ENCODE peak calls at places on chromosomes 16 and 17, in six cellular contexts. One of them, this sample, is unnamed.

GRCh38 chr17:41377546-41377945 is 4.6 kb downstream of the KRT34 start:
- DNase-seq in CD8-positive, alpha-beta T cell: no peak
- DNase-seq in esophagus muscularis mucosa: no peak
- DNase-seq in AG10803: peak; percentile 35
- DNase-seq in SK-N-SH: no peak
- DNase-seq in colonic mucosa: no peak
- DNase-seq in this sample: peak; percentile 33

GRCh38 chr17:50909765-50910661 is 43.9 kb upstream of the TOB1 start:
- DNase-seq in CD8-positive, alpha-beta T cell: peak; percentile 94
- DNase-seq in esophagus muscularis mucosa: no peak
- DNase-seq in AG10803: no peak
- DNase-seq in SK-N-SH: no peak
- DNase-seq in colonic mucosa: no peak
- DNase-seq in this sample: no peak

GRCh38 chr16:67528870-67529638 is 425 bp downstream of the RIPOR1 start:
- DNase-seq in CD8-positive, alpha-beta T cell: no peak
- DNase-seq in esophagus muscularis mucosa: no peak
- DNase-seq in AG10803: peak; percentile 43
- DNase-seq in SK-N-SH: peak; percentile 83
- DNase-seq in colonic mucosa: peak; percentile 50
- DNase-seq in this sample: peak; percentile 74

GRCh38 chr17:76737676-76738467 is at the start of gene MFSD11:
- DNase-seq in CD8-positive, alpha-beta T cell: peak; percentile 92
- DNase-seq in esophagus muscularis mucosa: peak; percentile 96
- DNase-seq in AG10803: peak; percentile 94
- DNase-seq in SK-N-SH: peak; percentile 98
- DNase-seq in colonic mucosa: peak; percentile 91
- DNase-seq in this sample: peak; percentile 98

GRCh38 chr17:4948997-4949320 is 629 bp upstream of the PFN1 start:
- DNase-seq in CD8-positive, alpha-beta T cell: peak; percentile 73
- DNase-seq in esophagus muscularis mucosa: peak; percentile 93
- DNase-seq in AG10803: peak; percentile 89
- DNase-seq in SK-N-SH: peak; percentile 95
- DNase-seq in colonic mucosa: peak; percentile 83
- DNase-seq in this sample: peak; percentile 98

GRCh38 chr16:15950167-15950854 is 895 bp downstream of the ABCC1 start:
- DNase-seq in CD8-positive, alpha-beta T cell: peak; percentile 63
- DNase-seq in esophagus muscularis mucosa: no peak
- DNase-seq in AG10803: peak; percentile 63
- DNase-seq in SK-N-SH: peak; percentile 68
- DNase-seq in colonic mucosa: peak; percentile 40
- DNase-seq in this sample: peak; percentile 63

GRCh38 chr16:68732068-68732680 is 4.9 kb upstream of the CDH1 start:
- DNase-seq in CD8-positive, alpha-beta T cell: no peak
- DNase-seq in esophagus muscularis mucosa: no peak
- DNase-seq in AG10803: no peak
- DNase-seq in SK-N-SH: peak; percentile 61
- DNase-seq in colonic mucosa: peak; percentile 95
- DNase-seq in this sample: no peak

GRCh38 chr16:22210854-22211253 is 4.8 kb downstream of the EEF2K start:
- DNase-seq in CD8-positive, alpha-beta T cell: no peak
- DNase-seq in esophagus muscularis mucosa: no peak
- DNase-seq in AG10803: no peak
- DNase-seq in SK-N-SH: no peak
- DNase-seq in colonic mucosa: no peak
- DNase-seq in this sample: no peak

GRCh38 chr16:5498562-5498961 is 401.0 kb upstream of the EEF2KMT start:
- DNase-seq in CD8-positive, alpha-beta T cell: no peak
- DNase-seq in esophagus muscularis mucosa: no peak
- DNase-seq in AG10803: no peak
- DNase-seq in SK-N-SH: peak; percentile 34
- DNase-seq in colonic mucosa: no peak
- DNase-seq in this sample: no peak

GRCh38 chr17:17119533-17119932 is 77.3 kb downstream of the MPRIP start:
- DNase-seq in CD8-positive, alpha-beta T cell: peak; percentile 84
- DNase-seq in esophagus muscularis mucosa: no peak
- DNase-seq in AG10803: peak; percentile 50
- DNase-seq in SK-N-SH: no peak
- DNase-seq in colonic mucosa: peak; percentile 70
- DNase-seq in this sample: peak; percentile 74

GRCh38 chr17:18371455-18371854 is 6.1 kb upstream of the EVPLL start:
- DNase-seq in CD8-positive, alpha-beta T cell: no peak
- DNase-seq in esophagus muscularis mucosa: no peak
- DNase-seq in AG10803: no peak
- DNase-seq in SK-N-SH: no peak
- DNase-seq in colonic mucosa: no peak
- DNase-seq in this sample: no peak

GRCh38 chr16:48235058-48235555 is 9.0 kb upstream of the LONP2 start:
- DNase-seq in CD8-positive, alpha-beta T cell: no peak
- DNase-seq in esophagus muscularis mucosa: no peak
- DNase-seq in AG10803: no peak
- DNase-seq in SK-N-SH: no peak
- DNase-seq in colonic mucosa: no peak
- DNase-seq in this sample: no peak

GRCh38 chr16:76194621-76195015 is 82.6 kb upstream of the CNTNAP4 start:
- DNase-seq in CD8-positive, alpha-beta T cell: no peak
- DNase-seq in esophagus muscularis mucosa: no peak
- DNase-seq in AG10803: no peak
- DNase-seq in SK-N-SH: no peak
- DNase-seq in colonic mucosa: no peak
- DNase-seq in this sample: no peak

GRCh38 chr16:68961778-68962402 is 118.6 kb downstream of the TANGO6 start:
- DNase-seq in CD8-positive, alpha-beta T cell: no peak
- DNase-seq in esophagus muscularis mucosa: no peak
- DNase-seq in AG10803: no peak
- DNase-seq in SK-N-SH: no peak
- DNase-seq in colonic mucosa: no peak
- DNase-seq in this sample: no peak

GRCh38 chr16:3920206-3920605 is 39.7 kb upstream of the CREBBP start:
- DNase-seq in CD8-positive, alpha-beta T cell: no peak
- DNase-seq in esophagus muscularis mucosa: no peak
- DNase-seq in AG10803: no peak
- DNase-seq in SK-N-SH: no peak
- DNase-seq in colonic mucosa: no peak
- DNase-seq in this sample: no peak

GRCh38 chr17:43917348-43918025 is 10.2 kb upstream of the MPP2 start:
- DNase-seq in CD8-positive, alpha-beta T cell: peak; percentile 50
- DNase-seq in esophagus muscularis mucosa: no peak
- DNase-seq in AG10803: peak; percentile 14
- DNase-seq in SK-N-SH: no peak
- DNase-seq in colonic mucosa: peak; percentile 56
- DNase-seq in this sample: peak; percentile 50

GRCh38 chr16:17409894-17410293 is 60.9 kb downstream of the XYLT1 start:
- DNase-seq in CD8-positive, alpha-beta T cell: no peak
- DNase-seq in esophagus muscularis mucosa: no peak
- DNase-seq in AG10803: no peak
- DNase-seq in SK-N-SH: no peak
- DNase-seq in colonic mucosa: no peak
- DNase-seq in this sample: no peak

GRCh38 chr16:84268661-84269060 is 26.0 kb upstream of the WFDC1 start:
- DNase-seq in CD8-positive, alpha-beta T cell: no peak
- DNase-seq in esophagus muscularis mucosa: no peak
- DNase-seq in AG10803: no peak
- DNase-seq in SK-N-SH: no peak
- DNase-seq in colonic mucosa: no peak
- DNase-seq in this sample: no peak

GRCh38 chr17:68588362-68588761 is 12.8 kb downstream of the FAM20A start:
- DNase-seq in CD8-positive, alpha-beta T cell: no peak
- DNase-seq in esophagus muscularis mucosa: no peak
- DNase-seq in AG10803: no peak
- DNase-seq in SK-N-SH: no peak
- DNase-seq in colonic mucosa: no peak
- DNase-seq in this sample: no peak

GRCh38 chr17:73877962-73878361 is 233.7 kb upstream of the SDK2 start:
- DNase-seq in CD8-positive, alpha-beta T cell: no peak
- DNase-seq in esophagus muscularis mucosa: no peak
- DNase-seq in AG10803: no peak
- DNase-seq in SK-N-SH: no peak
- DNase-seq in colonic mucosa: no peak
- DNase-seq in this sample: no peak

GRCh38 chr17:2688351-2689342 is 22.9 kb downstream of the CLUH start:
- DNase-seq in CD8-positive, alpha-beta T cell: no peak
- DNase-seq in esophagus muscularis mucosa: peak; percentile 88
- DNase-seq in AG10803: no peak
- DNase-seq in SK-N-SH: peak; percentile 29
- DNase-seq in colonic mucosa: peak; percentile 21
- DNase-seq in this sample: no peak

GRCh38 chr17:50221500-50222480 is 20.4 kb upstream of the COL1A1 start:
- DNase-seq in CD8-positive, alpha-beta T cell: no peak
- DNase-seq in esophagus muscularis mucosa: peak; percentile 31
- DNase-seq in AG10803: peak; percentile 89
- DNase-seq in SK-N-SH: no peak
- DNase-seq in colonic mucosa: no peak
- DNase-seq in this sample: no peak

GRCh38 chr16:53946745-53947386 is 242.9 kb downstream of the FTO start:
- DNase-seq in CD8-positive, alpha-beta T cell: no peak
- DNase-seq in esophagus muscularis mucosa: no peak
- DNase-seq in AG10803: no peak
- DNase-seq in SK-N-SH: no peak
- DNase-seq in colonic mucosa: no peak
- DNase-seq in this sample: no peak

GRCh38 chr17:40551874-40552768 is 13.2 kb downstream of the CCR7 start:
- DNase-seq in CD8-positive, alpha-beta T cell: peak; percentile 28
- DNase-seq in esophagus muscularis mucosa: peak; percentile 91
- DNase-seq in AG10803: peak; percentile 100
- DNase-seq in SK-N-SH: no peak
- DNase-seq in colonic mucosa: peak; percentile 27
- DNase-seq in this sample: peak; percentile 98

GRCh38 chr16:67845291-67846062 is 1.3 kb upstream of the NUTF2 start:
- DNase-seq in CD8-positive, alpha-beta T cell: no peak
- DNase-seq in esophagus muscularis mucosa: no peak
- DNase-seq in AG10803: no peak
- DNase-seq in SK-N-SH: no peak
- DNase-seq in colonic mucosa: peak; percentile 24
- DNase-seq in this sample: no peak

GRCh38 chr17:78535285-78536197 is 41.7 kb downstream of the DNAH17 start:
- DNase-seq in CD8-positive, alpha-beta T cell: no peak
- DNase-seq in esophagus muscularis mucosa: no peak
- DNase-seq in AG10803: no peak
- DNase-seq in SK-N-SH: no peak
- DNase-seq in colonic mucosa: no peak
- DNase-seq in this sample: no peak

DNA sequence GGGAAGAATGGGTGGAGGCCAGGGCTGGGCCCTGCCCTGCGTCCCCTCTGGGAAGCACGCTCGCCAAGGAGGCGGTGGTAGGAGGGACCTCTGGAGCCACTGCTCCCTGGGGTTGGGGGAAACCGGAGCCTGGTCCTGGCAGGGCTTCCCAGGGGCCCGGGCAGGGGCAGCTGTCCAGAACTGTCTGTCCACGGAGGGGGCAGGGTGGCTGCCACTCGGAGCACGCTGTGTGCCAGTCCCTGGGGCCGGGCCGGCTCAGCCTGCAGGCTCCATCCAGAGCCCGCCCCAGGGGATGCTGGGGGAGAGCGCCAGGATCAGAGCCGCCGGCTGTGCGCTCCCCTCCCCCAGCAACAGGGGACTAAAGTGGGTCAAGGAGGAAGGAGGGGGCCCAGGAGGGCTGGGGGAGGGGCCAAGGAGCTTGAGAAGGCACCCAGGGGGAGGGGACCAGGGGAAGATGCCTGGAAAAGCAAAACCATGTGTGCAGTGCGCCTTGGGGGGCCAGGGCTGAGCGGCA is 21.4 kb downstream of the ZNF423 start:
- DNase-seq in CD8-positive, alpha-beta T cell: no peak
- DNase-seq in esophagus muscularis mucosa: no peak
- DNase-seq in AG10803: no peak
- DNase-seq in SK-N-SH: peak; percentile 81
- DNase-seq in colonic mucosa: peak; percentile 45
- DNase-seq in this sample: no peak
- H3K4me3 ChIP-seq in CD8-positive, alpha-beta T cell: no peak overlapping the region
- H3K4me3 ChIP-seq in esophagus muscularis mucosa: peak overlapping the region; percentile 13
- H3K4me3 ChIP-seq in AG10803: no peak overlapping the region
- H3K4me3 ChIP-seq in SK-N-SH: no peak overlapping the region
- H3K4me3 ChIP-seq in colonic mucosa: no peak overlapping the region
- H3K4me3 ChIP-seq in this sample: no peak overlapping the region

GRCh38 chr17:38747385-38748328 is 479 bp downstream of the PCGF2 start:
- DNase-seq in CD8-positive, alpha-beta T cell: no peak
- DNase-seq in esophagus muscularis mucosa: no peak
- DNase-seq in AG10803: no peak
- DNase-seq in SK-N-SH: peak; percentile 80
- DNase-seq in colonic mucosa: peak; percentile 71
- DNase-seq in this sample: no peak
- TF ChIP-seq CTCF in CD8-positive, alpha-beta T cell: no peak
- TF ChIP-seq CTCF in esophagus muscularis mucosa: no peak
- TF ChIP-seq CTCF in AG10803: no peak
- TF ChIP-seq CTCF in SK-N-SH: peak; percentile 37
- TF ChIP-seq CTCF in colonic mucosa: no peak
- TF ChIP-seq CTCF in this sample: no peak

DNA sequence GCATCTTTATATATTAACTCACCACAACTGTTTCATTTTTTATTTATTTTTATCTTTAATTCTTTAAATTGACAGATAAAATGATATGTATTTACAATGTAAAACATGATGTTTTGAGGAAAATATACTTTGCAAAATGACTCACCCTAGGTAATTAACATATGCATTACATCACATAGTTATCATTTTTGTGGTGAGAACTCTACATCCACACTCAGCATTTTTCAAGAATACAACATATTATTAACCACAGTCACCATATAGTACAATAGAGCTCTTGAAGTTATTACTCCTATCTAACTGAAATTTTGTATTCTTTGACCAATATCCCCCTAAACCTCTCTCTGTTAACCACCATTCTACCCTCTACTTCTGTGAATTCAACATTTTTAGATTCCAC is 194.7 kb upstream of the KIF2B start:
- DNase-seq in CD8-positive, alpha-beta T cell: no peak
- DNase-seq in esophagus muscularis mucosa: no peak
- DNase-seq in AG10803: peak; percentile 34
- DNase-seq in SK-N-SH: no peak
- DNase-seq in colonic mucosa: no peak
- DNase-seq in this sample: no peak
- H3K4me3 ChIP-seq in CD8-positive, alpha-beta T cell: no peak overlapping the region
- H3K4me3 ChIP-seq in esophagus muscularis mucosa: no peak overlapping the region
- H3K4me3 ChIP-seq in AG10803: no peak overlapping the region
- H3K4me3 ChIP-seq in SK-N-SH: no peak overlapping the region
- H3K4me3 ChIP-seq in colonic mucosa: no peak overlapping the region
- H3K4me3 ChIP-seq in this sample: no peak overlapping the region

DNA sequence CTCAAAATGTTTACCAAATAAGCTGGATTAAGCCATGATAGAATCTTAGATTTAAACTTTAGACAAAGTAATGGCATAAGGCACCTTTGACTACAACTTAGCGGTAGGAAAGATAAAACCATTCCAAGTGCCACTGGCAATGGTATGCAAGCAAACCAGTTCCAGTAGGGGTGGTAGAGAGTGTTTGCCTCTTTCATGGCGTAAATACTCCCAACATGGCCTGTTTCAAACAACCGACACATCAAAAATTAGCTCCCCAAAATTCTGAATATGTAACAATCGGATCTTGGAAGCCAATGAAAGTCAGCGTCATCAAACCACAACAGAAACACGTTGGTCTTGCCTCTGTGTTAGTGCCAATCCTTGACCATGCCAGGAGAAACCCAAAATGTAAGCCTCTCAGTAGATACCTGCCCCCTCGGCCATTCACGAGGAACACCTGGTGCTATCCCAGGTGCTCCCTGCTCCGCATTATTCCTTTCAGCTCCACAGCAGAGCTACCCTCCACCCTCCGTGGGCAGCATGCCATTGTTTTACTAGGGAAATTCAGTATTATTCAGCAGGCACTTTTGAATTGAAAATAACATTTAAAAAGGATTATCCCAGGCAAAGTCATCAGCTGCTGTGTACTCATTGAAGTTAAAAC is 307.8 kb upstream of the CDH11 start:
- DNase-seq in CD8-positive, alpha-beta T cell: no peak
- DNase-seq in esophagus muscularis mucosa: peak; percentile 50
- DNase-seq in AG10803: no peak
- DNase-seq in SK-N-SH: no peak
- DNase-seq in colonic mucosa: no peak
- DNase-seq in this sample: no peak
- TF ChIP-seq CTCF in CD8-positive, alpha-beta T cell: no peak
- TF ChIP-seq CTCF in esophagus muscularis mucosa: no peak
- TF ChIP-seq CTCF in AG10803: no peak
- TF ChIP-seq CTCF in SK-N-SH: no peak
- TF ChIP-seq CTCF in colonic mucosa: no peak
- TF ChIP-seq CTCF in this sample: no peak

This sample was measured in foreskin fibroblast.